ENCODE peak calls at places on chromosomes 11 and 22, in eight cellular contexts. Q is NT2/D1; D is stimulated activated CD8-positive, alpha-beta memory T cell treated with anti-CD3 and anti-CD28 coated beads, Interleukin-15, amount 100 ng/mL, for 1 hour; C is Calu3; M is NCI-H1092; W is aorta; Z is activated CD4-positive, alpha-beta T cell treated with anti-CD3 and anti-CD28 coated beads, Interleukin-2, amount 50 U/mL, for 1 hour; X is posterior cingulate gyrus. A is an unnamed sample.

GRCh38 chr11:45659031-45659817 is 6.2 kb downstream of the CHST1 start:
- DNase-seq in Q (no peak), D (no peak), C (no peak), M (no peak), W (no peak), Z (no peak), X (no peak), A (no peak)

GRCh38 chr11:127612602-127613001 is 612.0 kb upstream of the KIRREL3 start:
- DNase-seq in Q (no peak), D (no peak), C (no peak), M (no peak), W (no peak), Z (no peak), X (no peak), A (no peak)

GRCh38 chr11:67006029-67006884 is 16.7 kb upstream of the SYT12 start:
- DNase-seq in Q (peak), D (no peak), C (no peak), M (no peak), W (no peak), Z (no peak), X (peak), A (no peak)

GRCh38 chr11:45921561-45922424 is 663 bp upstream of the LARGE2 start:
- DNase-seq in Q (no peak), D (no peak), C (peak), M (no peak), W (peak), Z (no peak), X (no peak), A (peak)

GRCh38 chr11:20156876-20157613 is 3.2 kb downstream of the DBX1 start:
- DNase-seq in Q (no peak), D (no peak), C (no peak), M (no peak), W (no peak), Z (peak), X (no peak), A (no peak)

GRCh38 chr22:45154383-45154782 is 9.3 kb upstream of the NUP50 start:
- DNase-seq in Q (no peak), D (no peak), C (no peak), M (no peak), W (no peak), Z (no peak), X (no peak), A (no peak)

GRCh38 chr22:37230673-37231405 is 13.2 kb downstream of the RAC2 start:
- DNase-seq in Q (no peak), D (no peak), C (no peak), M (no peak), W (peak), Z (peak), X (no peak), A (no peak)

GRCh38 chr22:27523711-27524110 is 277.8 kb downstream of the MN1 start:
- DNase-seq in Q (no peak), D (no peak), C (no peak), M (no peak), W (no peak), Z (no peak), X (no peak), A (no peak)

GRCh38 chr11:18066626-18067025 is 20.6 kb upstream of the TPH1 start:
- DNase-seq in Q (no peak), D (no peak), C (no peak), M (no peak), W (no peak), Z (no peak), X (no peak), A (no peak)

GRCh38 chr11:86115542-86116385 is 46.9 kb upstream of the PICALM start:
- DNase-seq in Q (no peak), D (no peak), C (peak), M (no peak), W (no peak), Z (no peak), X (no peak), A (no peak)

GRCh38 chr22:49006207-49007012 is 821.3 kb downstream of the BRD1 start:
- DNase-seq in Q (no peak), D (no peak), C (no peak), M (no peak), W (peak), Z (no peak), X (no peak), A (no peak)

GRCh38 chr11:119470316-119471266 is 47.6 kb upstream of the THY1 start:
- DNase-seq in Q (no peak), D (no peak), C (no peak), M (no peak), W (no peak), Z (no peak), X (no peak), A (no peak)

GRCh38 chr22:25068701-25069100 is 116.2 kb downstream of the KIAA1671 start:
- DNase-seq in Q (no peak), D (no peak), C (no peak), M (no peak), W (no peak), Z (peak), X (no peak), A (no peak)

GRCh38 chr11:122120096-122120495 is 4.1 kb upstream of the BLID start:
- DNase-seq in Q (no peak), D (no peak), C (no peak), M (no peak), W (no peak), Z (no peak), X (no peak), A (no peak)

GRCh38 chr11:100932474-100933100 is 197.0 kb downstream of the PGR start:
- DNase-seq in Q (no peak), D (no peak), C (no peak), M (peak), W (no peak), Z (no peak), X (no peak), A (no peak)

GRCh38 chr22:37419916-37420655 is 7.2 kb downstream of the ELFN2 start:
- DNase-seq in Q (no peak), D (no peak), C (peak), M (no peak), W (no peak), Z (no peak), X (no peak), A (no peak)

GRCh38 chr11:47234669-47235075 is 13.9 kb downstream of the ACP2 start:
- DNase-seq in Q (no peak), D (no peak), C (no peak), M (peak), W (no peak), Z (peak), X (no peak), A (no peak)

GRCh38 chr11:105867742-105868141 is 154.3 kb downstream of the MSANTD4 start:
- DNase-seq in Q (no peak), D (no peak), C (no peak), M (no peak), W (no peak), Z (no peak), X (no peak), A (no peak)

GRCh38 chr11:62588966-62589637 is 2.2 kb downstream of the TUT1 start:
- DNase-seq in Q (no peak), D (no peak), C (no peak), M (no peak), W (peak), Z (no peak), X (no peak), A (no peak)

GRCh38 chr22:31628969-31629723 is 32.9 kb downstream of the PISD start:
- DNase-seq in Q (no peak), D (no peak), C (no peak), M (no peak), W (no peak), Z (peak), X (no peak), A (no peak)

GRCh38 chr11:2585566-2586090 is 114.2 kb downstream of the KCNQ1OT1 start:
- DNase-seq in Q (no peak), D (no peak), C (no peak), M (no peak), W (no peak), Z (no peak), X (peak), A (no peak)

GRCh38 chr22:38228873-38229740 is 27.3 kb downstream of the MAFF start:
- DNase-seq in Q (no peak), D (no peak), C (peak), M (no peak), W (no peak), Z (peak), X (no peak), A (no peak)

GRCh38 chr22:29030618-29031235 is 30.9 kb downstream of the C22orf31 start:
- DNase-seq in Q (peak), D (no peak), C (peak), M (peak), W (peak), Z (no peak), X (no peak), A (no peak)

GRCh38 chr22:32745251-32745995 is 56.1 kb upstream of the TIMP3 start:
- DNase-seq in Q (peak), D (no peak), C (peak), M (no peak), W (no peak), Z (no peak), X (no peak), A (no peak)